ENCODE peak calls at places on chromosomes 3 and 15, in six cellular contexts. Q, V, S, J, I and E are unnamed samples.

GRCh38 chr3:160618878-160619277 is 53.5 kb upstream of the KPNA4 start:
- DNase-seq in Q (no peak), V (no peak), S (no peak), J (no peak), I (no peak), E (no peak)

GRCh38 chr3:60839242-60839641 is 412.0 kb downstream of the FHIT start:
- DNase-seq in Q (no peak), V (no peak), S (no peak), J (no peak), I (no peak), E (peak)

GRCh38 chr3:185693985-185694675 is 108.0 kb downstream of the SENP2 start:
- DNase-seq in Q (no peak), V (peak), S (no peak), J (no peak), I (no peak), E (no peak)

GRCh38 chr15:83206387-83206970 is 1.1 kb downstream of the HDGFL3 start:
- DNase-seq in Q (peak), V (no peak), S (peak), J (no peak), I (peak), E (peak)

GRCh38 chr3:192408721-192409151 is 318.6 kb downstream of the FGF12 start:
- DNase-seq in Q (peak), V (peak), S (no peak), J (no peak), I (no peak), E (peak)

GRCh38 chr3:181932039-181932438 is 220.3 kb downstream of the SOX2 start:
- DNase-seq in Q (no peak), V (no peak), S (no peak), J (no peak), I (no peak), E (no peak)

GRCh38 chr15:98980899-98981228 is 26.7 kb downstream of the PGPEP1L start:
- DNase-seq in Q (no peak), V (no peak), S (no peak), J (no peak), I (no peak), E (no peak)

GRCh38 chr3:73086071-73086494 is 24.6 kb downstream of the EBLN2 start:
- DNase-seq in Q (no peak), V (peak), S (peak), J (peak), I (no peak), E (peak)

GRCh38 chr15:38705421-38706219 is 141.0 kb upstream of the RASGRP1 start:
- DNase-seq in Q (no peak), V (no peak), S (no peak), J (no peak), I (no peak), E (peak)

GRCh38 chr3:60759439-60759838 is 491.8 kb downstream of the FHIT start:
- DNase-seq in Q (no peak), V (no peak), S (no peak), J (no peak), I (no peak), E (no peak)

GRCh38 chr3:81394656-81395055 is 366.8 kb downstream of the GBE1 start:
- DNase-seq in Q (no peak), V (no peak), S (no peak), J (no peak), I (no peak), E (no peak)

GRCh38 chr3:23921052-23921511 is 4.2 kb downstream of the RPL15 start:
- DNase-seq in Q (no peak), V (no peak), S (peak), J (no peak), I (no peak), E (no peak)

GRCh38 chr3:11737742-11738141 is 94.0 kb upstream of the VGLL4 start:
- DNase-seq in Q (no peak), V (no peak), S (no peak), J (no peak), I (no peak), E (no peak)

GRCh38 chr3:127772776-127773751 is 49.3 kb downstream of the MGLL start:
- DNase-seq in Q (no peak), V (no peak), S (no peak), J (no peak), I (no peak), E (no peak)

GRCh38 chr3:86954226-86954625 is 36.7 kb downstream of the VGLL3 start:
- DNase-seq in Q (no peak), V (no peak), S (no peak), J (no peak), I (no peak), E (no peak)

GRCh38 chr3:170368921-170369320 is 11.4 kb downstream of the SKIL start:
- DNase-seq in Q (no peak), V (no peak), S (no peak), J (no peak), I (no peak), E (no peak)

GRCh38 chr3:163043074-163043473 is 1546.5 kb downstream of the OTOL1 start:
- DNase-seq in Q (no peak), V (no peak), S (no peak), J (no peak), I (no peak), E (peak)

GRCh38 chr3:135325726-135326245 is 530.7 kb downstream of the EPHB1 start:
- DNase-seq in Q (no peak), V (no peak), S (no peak), J (no peak), I (no peak), E (no peak)

GRCh38 chr3:98325055-98325454 is 28.6 kb upstream of the OR5K4 start:
- DNase-seq in Q (no peak), V (no peak), S (peak), J (no peak), I (no peak), E (peak)

GRCh38 chr3:23041918-23042696 is 161.0 kb upstream of the UBE2E2 start:
- DNase-seq in Q (no peak), V (no peak), S (no peak), J (no peak), I (no peak), E (no peak)

GRCh38 chr15:70853855-70854668 is at the start of gene LARP6:
- DNase-seq in Q (peak), V (peak), S (no peak), J (peak), I (peak), E (peak)

GRCh38 chr15:68405426-68406250 is 26.3 kb downstream of the ITGA11 start:
- DNase-seq in Q (no peak), V (no peak), S (no peak), J (no peak), I (no peak), E (no peak)

GRCh38 chr3:171284308-171285075 is 175.7 kb downstream of the TNIK start:
- DNase-seq in Q (no peak), V (peak), S (no peak), J (no peak), I (peak), E (no peak)

GRCh38 chr15:47582283-47582682 is 135.0 kb upstream of the SEMA6D start:
- DNase-seq in Q (no peak), V (no peak), S (no peak), J (no peak), I (no peak), E (peak)

GRCh38 chr15:20355256-20355868 is 186.2 kb downstream of the GOLGA6L6 start:
- DNase-seq in Q (no peak), V (no peak), S (no peak), J (no peak), I (peak), E (no peak)

GRCh38 chr3:188740030-188740429 is 431.7 kb upstream of the TPRG1 start:
- DNase-seq in Q (no peak), V (no peak), S (no peak), J (no peak), I (no peak), E (no peak)

GRCh38 chr3:190575441-190576190 is 61.7 kb downstream of the IL1RAP start:
- DNase-seq in Q (no peak), V (no peak), S (no peak), J (no peak), I (no peak), E (no peak)

GRCh38 chr3:120450914-120451669 is at the start of gene FSTL1:
- DNase-seq in Q (no peak), V (peak), S (no peak), J (peak), I (peak), E (peak)

GRCh38 chr3:22450785-22451400 is 699.9 kb upstream of the ZNF385D start:
- DNase-seq in Q (no peak), V (no peak), S (no peak), J (no peak), I (no peak), E (no peak)

GRCh38 chr15:50280271-50280670 is 14.7 kb upstream of the HDC start:
- DNase-seq in Q (no peak), V (no peak), S (no peak), J (no peak), I (no peak), E (no peak)

GRCh38 chr3:10600159-10601125 is 95.1 kb upstream of the ATP2B2 start:
- DNase-seq in Q (no peak), V (no peak), S (no peak), J (no peak), I (no peak), E (no peak)

GRCh38 chr15:76968310-76968709 is 26.6 kb upstream of the PSTPIP1 start:
- DNase-seq in Q (no peak), V (no peak), S (no peak), J (no peak), I (no peak), E (no peak)

GRCh38 chr3:119420196-119420595 is 43.2 kb downstream of the TMEM39A start:
- DNase-seq in Q (no peak), V (peak), S (peak), J (no peak), I (no peak), E (peak)

GRCh38 chr3:126537116-126537729 is 13.3 kb downstream of the CHST13 start:
- DNase-seq in Q (no peak), V (no peak), S (no peak), J (no peak), I (peak), E (no peak)

DNA sequence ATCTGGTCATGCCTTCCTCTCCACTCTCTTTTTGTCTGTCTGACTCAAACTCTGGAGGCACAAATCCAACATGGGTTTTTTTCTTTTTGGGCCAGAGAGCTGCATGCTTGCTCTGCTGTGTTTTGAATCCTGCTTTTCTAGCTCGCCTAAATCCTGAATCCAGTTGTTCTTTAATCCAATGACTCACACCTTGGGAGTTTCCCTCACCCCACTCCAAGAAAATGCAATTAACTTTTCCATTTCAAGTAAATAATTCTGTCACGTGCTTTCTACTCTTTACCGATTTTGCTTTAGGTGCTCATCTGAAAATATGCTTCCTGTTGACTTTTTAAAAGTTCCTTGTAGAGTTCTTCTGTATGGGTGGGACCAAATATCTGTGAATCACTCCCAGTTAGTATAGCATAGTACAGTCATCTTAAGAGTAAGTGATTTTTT is 47.6 kb downstream of the SLMAP start:
- DNase-seq in Q (no peak), V (peak), S (no peak), J (peak), I (no peak), E (peak)
- TF ChIP-seq POLR2AphosphoS5 in Q (no peak), V (peak), S (no peak), J (peak), I (no peak), E (no peak)

DNA sequence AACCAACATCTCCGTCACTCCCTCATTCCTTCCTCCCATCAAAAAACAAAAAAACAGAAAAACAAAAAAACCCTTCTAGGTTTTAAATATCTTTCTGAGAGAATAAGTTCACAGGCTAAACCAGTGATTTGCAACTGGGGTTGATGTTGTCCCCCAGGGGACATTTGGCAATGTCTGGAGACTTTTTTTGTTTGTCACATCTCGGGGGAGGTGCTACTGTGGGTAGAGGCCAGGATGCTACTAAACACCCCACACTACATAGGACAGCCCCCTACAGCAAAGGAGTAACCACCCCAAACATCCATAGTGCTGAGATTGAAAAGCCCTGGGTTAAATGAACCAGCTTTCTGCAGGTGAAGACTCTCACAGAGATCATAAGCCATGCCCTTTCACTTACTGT is 17.0 kb upstream of the PROK2 start:
- DNase-seq in Q (no peak), V (no peak), S (no peak), J (no peak), I (no peak), E (no peak)
- TF ChIP-seq POLR2AphosphoS5 in Q (no peak), V (no peak), S (no peak), J (no peak), I (no peak), E (no peak)

DNA sequence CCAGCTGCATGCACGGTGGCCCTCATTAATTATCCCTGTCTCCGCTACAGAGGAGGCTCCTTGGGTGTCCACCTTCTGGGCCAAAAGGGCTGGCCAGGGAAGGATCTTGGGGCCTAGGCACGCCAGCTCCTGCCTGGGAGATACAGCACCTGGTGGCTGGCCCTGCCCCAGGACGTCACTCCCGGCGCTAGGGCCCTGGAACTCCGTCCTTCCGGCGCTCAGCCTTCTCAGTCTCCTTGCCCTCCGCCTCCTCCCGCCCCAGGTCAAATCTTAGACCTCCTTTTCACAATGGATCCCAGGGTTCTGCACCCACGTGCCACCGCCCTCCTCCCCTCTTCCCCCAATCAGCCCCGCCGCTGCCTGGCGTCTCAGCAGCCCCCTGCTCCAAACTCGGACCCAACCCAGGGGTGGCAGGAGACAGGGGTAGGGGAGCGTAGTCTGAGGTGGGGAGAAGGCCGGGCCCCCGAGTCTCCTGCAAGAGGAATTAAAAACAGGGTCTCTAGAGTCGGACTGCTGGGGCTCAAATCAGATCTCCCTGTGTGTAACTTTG is 937 bp downstream of the TKT start:
- DNase-seq in Q (peak), V (peak), S (peak), J (peak), I (peak), E (peak)
- TF ChIP-seq POLR2AphosphoS5 in Q (no peak), V (no peak), S (no peak), J (no peak), I (no peak), E (peak)

DNA sequence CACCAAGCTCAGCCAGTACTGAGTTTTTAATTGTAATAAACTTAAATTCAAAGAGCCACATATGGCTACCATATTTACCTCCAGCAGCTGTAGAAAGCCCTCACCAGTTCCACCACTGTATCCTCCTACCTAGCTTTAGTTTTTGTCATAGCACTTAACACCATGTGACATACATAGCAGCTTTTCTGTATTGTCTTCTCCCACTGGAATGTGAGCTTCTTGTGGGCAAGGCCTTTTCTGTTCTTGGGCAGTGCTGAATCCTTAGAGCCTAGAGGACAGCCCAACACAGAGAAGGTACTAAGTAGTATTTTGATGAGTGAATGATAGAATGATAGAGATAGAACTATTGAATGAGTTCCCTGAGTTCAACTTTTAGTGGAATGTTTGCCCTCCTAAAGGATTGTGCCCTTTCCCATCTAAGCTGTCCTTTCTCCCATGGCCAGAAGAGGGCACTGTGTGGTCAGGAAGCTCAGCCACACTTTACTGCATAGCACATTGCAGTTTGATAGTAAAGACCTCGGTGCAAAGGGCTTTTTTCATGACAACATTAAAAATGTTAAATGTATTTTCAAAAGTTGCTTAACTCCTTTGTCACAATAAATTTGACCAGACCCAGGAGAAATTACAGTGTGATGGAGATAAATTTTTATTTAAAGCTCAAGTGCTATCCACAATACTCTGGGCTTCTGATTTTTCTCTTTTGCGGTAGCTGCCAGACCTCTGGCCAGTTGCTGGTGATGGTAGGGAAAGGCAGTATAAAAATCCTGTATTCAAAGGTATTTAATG is 115.8 kb downstream of the GHSR start:
- DNase-seq in Q (peak), V (peak), S (peak), J (peak), I (peak), E (peak)
- TF ChIP-seq POLR2AphosphoS5 in Q (no peak), V (no peak), S (no peak), J (no peak), I (no peak), E (no peak)

GRCh38 chr15:40301467-40302179 is 6.1 kb downstream of the PLCB2 start:
- DNase-seq in Q (no peak), V (no peak), S (peak), J (no peak), I (no peak), E (peak)
- TF ChIP-seq POLR2AphosphoS5 in Q (no peak), V (no peak), S (no peak), J (no peak), I (no peak), E (no peak)

GRCh38 chr3:196122688-196123046 is 40.8 kb upstream of the TFRC start:
- DNase-seq in Q (no peak), V (no peak), S (no peak), J (no peak), I (no peak), E (no peak)

GRCh38 chr3:196120291-196120951 is 38.5 kb upstream of the TFRC start:
- DNase-seq in Q (no peak), V (no peak), S (no peak), J (no peak), I (no peak), E (no peak)

GRCh38 chr3:196122021-196122687 is 40.3 kb upstream of the TFRC start:
- DNase-seq in Q (no peak), V (no peak), S (peak), J (no peak), I (no peak), E (no peak)

GRCh38 chr3:196115678-196116083 is 33.8 kb upstream of the TFRC start:
- DNase-seq in Q (no peak), V (no peak), S (no peak), J (no peak), I (no peak), E (no peak)

DNA sequence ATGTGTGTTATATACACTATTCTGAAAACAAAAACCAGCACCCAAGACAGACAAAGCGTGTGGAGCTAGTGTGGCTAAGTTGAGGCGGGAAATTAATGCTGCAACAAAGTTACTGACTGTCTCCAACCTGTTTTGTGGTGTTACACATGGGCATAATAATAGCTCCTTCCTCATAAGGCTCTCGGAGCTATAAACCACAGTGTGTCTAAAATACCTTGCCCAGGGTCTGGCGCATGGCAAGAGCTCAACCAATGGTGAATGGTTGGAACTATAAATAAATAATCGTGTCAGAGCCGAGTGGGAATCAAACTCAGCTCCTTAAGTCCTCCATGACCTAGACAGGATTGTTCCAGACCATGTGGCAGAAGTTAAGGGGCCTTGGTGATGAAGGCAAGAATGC is 35.9 kb upstream of the TFRC start:
- DNase-seq in Q (no peak), V (no peak), S (no peak), J (no peak), I (no peak), E (no peak)
- TF ChIP-seq POLR2AphosphoS5 in Q (no peak), V (no peak), S (no peak), J (no peak), I (no peak), E (no peak)

DNA sequence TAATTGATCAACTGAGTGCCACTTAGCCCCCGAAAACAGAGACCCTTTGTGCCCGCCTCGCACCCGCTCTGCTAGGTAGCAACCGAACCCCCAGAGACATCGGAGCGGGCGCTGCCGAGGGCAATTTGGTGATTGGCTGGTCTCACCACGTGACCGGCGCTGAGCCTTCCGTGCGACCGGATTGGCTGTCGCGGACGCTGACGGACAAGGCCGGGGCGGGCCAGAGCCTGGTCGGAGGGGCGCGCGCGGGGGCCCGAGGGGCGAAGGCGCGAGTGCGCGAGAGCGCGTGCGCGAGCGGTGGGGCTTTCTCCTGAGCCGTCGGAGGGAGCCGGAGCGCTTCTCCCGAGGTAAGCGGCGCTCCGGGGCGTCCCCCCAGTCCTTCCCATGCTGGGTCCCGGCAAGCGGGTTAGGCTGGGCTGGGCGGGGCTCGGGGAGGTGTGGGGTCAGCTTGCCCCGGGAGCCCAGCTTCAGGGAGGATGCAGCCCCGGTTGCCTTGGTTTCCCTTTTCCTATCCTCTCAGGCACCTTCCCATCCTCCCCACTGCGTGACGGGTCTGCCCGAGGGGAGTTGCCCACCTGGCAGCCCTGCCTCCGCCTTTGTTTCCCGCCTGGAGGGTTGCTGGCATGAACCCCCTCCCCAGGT is at the start of gene TMEM108:
- DNase-seq in Q (peak), V (peak), S (peak), J (peak), I (peak), E (peak)
- TF ChIP-seq POLR2AphosphoS5 in Q (no peak), V (no peak), S (no peak), J (no peak), I (no peak), E (peak)